ENCODE peak calls at places on chromosomes 4 and X, in eight cellular contexts. Y, T, S, W, Q, Z, B and I are unnamed samples.

GRCh38 chrX:76148011-76148665 is 24.7 kb upstream of the PBDC1 start:
- DNase-seq in Y (no peak), T (no peak), W (no peak), Q (no peak), Z (no peak), S (no peak), B (no peak), I (no peak)

GRCh38 chr4:123986268-123986798 is 589.7 kb downstream of the SPRY1 start:
- DNase-seq in Y (no peak), T (peak), W (no peak), B (peak), Z (no peak), S (no peak), Q (no peak), I (no peak)

GRCh38 chrX:44785652-44786051 is 58.2 kb upstream of the DUSP21 start:
- DNase-seq in B (no peak), S (no peak), T (no peak), Y (no peak), Z (no peak), Q (no peak), W (no peak), I (no peak)

GRCh38 chrX:41167888-41168287 is 82.6 kb downstream of the USP9X start:
- DNase-seq in Z (no peak), T (no peak), Y (no peak), W (no peak), S (no peak), B (no peak), Q (no peak), I (no peak)

GRCh38 chr4:96986800-96987199 is 1146.9 kb downstream of the PDHA2 start:
- DNase-seq in T (no peak), S (no peak), Z (no peak), Y (peak), Q (no peak), B (no peak), W (no peak), I (no peak)

GRCh38 chr4:133641191-133641590 is 492.1 kb downstream of the PCDH10 start:
- DNase-seq in Z (no peak), S (no peak), Y (no peak), Q (no peak), W (no peak), B (no peak), T (no peak), I (no peak)

GRCh38 chr4:69717778-69718177 is 42.6 kb downstream of the SULT1B1 start:
- DNase-seq in W (no peak), T (no peak), B (no peak), Z (no peak), Y (no peak), S (no peak), Q (no peak), I (no peak)

GRCh38 chr4:99665981-99666380 is 8.4 kb upstream of the C4orf54 start:
- DNase-seq in B (no peak), Z (no peak), Y (no peak), W (no peak), T (no peak), S (no peak), Q (no peak), I (no peak)

GRCh38 chr4:4443821-4444220 is 56.9 kb downstream of the NSG1 start:
- DNase-seq in W (no peak), Z (no peak), S (no peak), T (no peak), B (no peak), Q (no peak), Y (no peak), I (no peak)